ENCODE peak calls at places on chromosome 7, in four cellular contexts. W, P, R and M are unnamed samples.

GRCh38 chr7:43648725-43649406 is 66.0 kb downstream of the STK17A start:
- DNase-seq in W (peak; percentile 97), P (no peak), R (no peak), M (peak; percentile 91)

GRCh38 chr7:142886866-142887265 is 1.3 kb upstream of the TRPV6 start:
- DNase-seq in W (no peak), P (no peak), R (no peak), M (no peak)

GRCh38 chr7:69147631-69148030 is 450.6 kb upstream of the AUTS2 start:
- DNase-seq in W (no peak), P (no peak), R (no peak), M (no peak)

GRCh38 chr7:159030490-159031134 is 114.1 kb downstream of the VIPR2 start:
- DNase-seq in W (no peak), P (no peak), R (peak; percentile 92), M (no peak)

GRCh38 chr7:294440-295154 is 4.6 kb downstream of the FOXL3 start:
- DNase-seq in W (no peak), P (no peak), R (no peak), M (no peak)

GRCh38 chr7:17042211-17042610 is 160.4 kb upstream of the AGR3 start:
- DNase-seq in W (no peak), P (no peak), R (no peak), M (no peak)

GRCh38 chr7:47427046-47427643 is 154.8 kb downstream of the TNS3 start:
- DNase-seq in W (no peak), P (no peak), R (no peak), M (no peak)

GRCh38 chr7:94003446-94004023 is 620 bp downstream of the BET1 start:
- DNase-seq in W (no peak), P (no peak), R (peak; percentile 49), M (no peak)

GRCh38 chr7:18020138-18020715 is 7.4 kb downstream of the PRPS1L1 start:
- DNase-seq in W (no peak), P (no peak), R (no peak), M (no peak)

GRCh38 chr7:142745091-142745635 is 4.1 kb upstream of the PRSS1 start:
- DNase-seq in W (no peak), P (no peak), R (no peak), M (no peak)

GRCh38 chr7:128266529-128266890 is 25.4 kb downstream of the LEP start:
- DNase-seq in W (no peak), P (no peak), R (no peak), M (no peak)

GRCh38 chr7:100400656-100401055 is 27.4 kb downstream of the PILRA start:
- DNase-seq in W (no peak), P (no peak), R (peak; percentile 82), M (no peak)

GRCh38 chr7:155850730-155851678 is 38.7 kb upstream of the SHH start:
- DNase-seq in W (no peak), P (no peak), R (no peak), M (no peak)

GRCh38 chr7:28446131-28446530 is 33.8 kb downstream of the CREB5 start:
- DNase-seq in W (no peak), P (no peak), R (no peak), M (no peak)

GRCh38 chr7:136058561-136058960 is 81.4 kb upstream of the MTPN start:
- DNase-seq in W (no peak), P (no peak), R (no peak), M (no peak)

GRCh38 chr7:148925836-148926235 is 41.7 kb upstream of the EZH2 start:
- DNase-seq in W (no peak), P (no peak), R (no peak), M (no peak)

DNA sequence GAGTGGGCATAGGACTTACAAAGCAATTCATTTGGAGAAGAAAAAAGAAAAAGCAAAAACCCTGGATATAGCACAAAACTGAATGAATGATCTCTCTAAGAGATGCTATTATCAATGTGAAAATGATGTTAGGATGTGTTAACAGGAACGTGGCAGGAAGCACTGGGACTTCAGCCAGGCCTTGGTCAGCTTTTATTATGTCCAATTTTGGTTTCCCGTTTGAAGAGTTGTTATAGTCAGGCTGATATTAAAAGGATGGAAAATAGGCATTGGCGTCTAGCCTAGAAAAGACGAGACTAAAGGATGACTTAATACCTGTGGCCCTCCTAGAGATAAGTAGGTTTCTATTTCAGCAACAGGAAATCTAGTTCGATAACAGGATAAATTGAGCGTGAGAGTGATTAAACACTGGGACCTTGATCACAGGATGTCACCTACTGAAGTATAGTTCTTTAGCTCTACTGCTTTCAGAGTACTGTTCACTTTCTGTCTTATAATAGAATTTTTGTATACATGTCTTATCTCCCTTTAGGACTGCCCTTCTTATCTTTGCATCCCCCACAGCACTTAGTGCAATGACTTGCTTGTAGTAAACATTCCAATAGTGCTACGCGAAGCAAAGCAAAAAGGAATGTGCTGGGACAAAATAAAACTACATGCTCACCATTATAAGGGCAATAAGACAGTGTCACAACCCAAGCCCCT is 99.8 kb upstream of the AGBL3 start:
- DNase-seq in W (no peak), P (no peak), R (no peak), M (no peak)
- TF ChIP-seq SPI1 in W (no peak), P (no peak), R (no peak), M (no peak)

GRCh38 chr7:73560035-73560835 is 2.7 kb upstream of the BCL7B start:
- DNase-seq in W (no peak), P (no peak), R (no peak), M (no peak)
- TF ChIP-seq POLR2AphosphoS5 in W (no peak), P (no peak), R (no peak), M (no peak)

GRCh38 chr7:22281481-22281880 is 75.5 kb downstream of the RAPGEF5 start:
- DNase-seq in W (no peak), P (no peak), R (no peak), M (no peak)
- TF ChIP-seq SPI1 in W (no peak), P (no peak), R (no peak), M (no peak)

DNA sequence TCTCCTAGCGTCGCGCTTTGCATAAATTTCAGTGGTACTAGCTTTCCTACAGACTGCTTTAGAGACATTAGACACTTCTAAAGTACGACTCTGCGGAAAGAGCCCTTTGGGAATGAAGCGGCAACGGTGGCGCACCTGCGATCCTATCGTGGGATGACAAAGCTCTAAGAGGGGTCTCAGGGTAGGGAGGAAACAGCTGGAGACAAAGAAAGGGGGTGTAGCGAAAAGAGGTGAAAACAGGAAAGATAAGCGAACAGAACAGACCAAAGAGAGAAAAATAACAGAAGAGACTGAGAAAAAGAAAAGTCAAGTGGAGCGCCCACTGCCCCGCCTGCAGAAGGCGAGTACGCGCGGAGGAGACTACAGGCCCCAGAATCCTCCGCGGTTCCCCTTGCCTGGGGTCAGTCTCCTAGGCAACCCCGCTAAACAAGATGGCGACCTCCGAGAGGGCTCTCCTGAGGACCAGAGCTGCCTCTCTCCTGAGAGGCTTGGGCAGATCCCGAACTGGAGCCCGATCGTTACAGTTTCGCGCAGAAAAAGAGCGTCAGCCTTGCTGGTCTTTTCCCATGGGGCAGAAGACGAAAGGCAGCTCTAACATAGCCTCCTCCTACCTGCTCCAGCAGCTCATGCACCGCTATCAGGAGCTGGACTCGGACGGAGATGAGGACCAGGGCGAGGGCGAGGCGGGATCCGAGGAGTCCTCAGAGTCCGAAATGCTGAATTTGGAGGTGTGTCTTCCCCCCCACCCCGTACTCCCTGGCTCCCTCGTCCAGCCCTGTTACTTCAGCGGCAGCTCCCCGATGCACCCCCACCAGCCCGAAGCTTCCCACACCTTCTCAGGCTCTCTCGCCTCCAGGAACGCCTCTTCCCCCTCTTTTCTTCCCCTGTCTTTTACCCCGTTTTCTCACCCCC is at the start of gene LRGUK:
- DNase-seq in W (peak; percentile 4), P (peak; percentile 77), R (peak; percentile 95), M (peak; percentile 51)
- TF ChIP-seq POLR2AphosphoS5 in W (no peak), P (no peak), R (no peak), M (no peak)

GRCh38 chr7:130009848-130010688 is 41.1 kb downstream of the ZC3HC1 start:
- DNase-seq in W (peak; percentile 17), P (no peak), R (peak; percentile 81), M (no peak)
- TF ChIP-seq SPI1 in W (peak; percentile 9), P (no peak), R (no peak), M (no peak)